ENCODE peak calls at places on chromosomes 1 and 21, in four cellular contexts. O is suprapubic skin, W is colonic mucosa, I is fibroblast of lung. A is an unnamed sample. For H3K4me1, the result is how much of the 10 kb centered on the place peaks cover.

GRCh38 chr1:36355811-36356210 is 29.9 kb downstream of the STK40 start:
- DNase-seq in O (no peak), W (no peak), I (no peak), A (no peak)

GRCh38 chr1:94245747-94246438 is 8.5 kb upstream of the ARHGAP29 start:
- DNase-seq in O (no peak), W (no peak), I (no peak), A (no peak)

GRCh38 chr21:10272216-10272615 is 249.2 kb upstream of the TPTE start:
- DNase-seq in O (peak), W (no peak), I (peak), A (peak)

GRCh38 chr1:10575616-10576015 is 100.9 kb downstream of the PEX14 start:
- DNase-seq in O (no peak), W (no peak), I (peak), A (no peak)

GRCh38 chr1:206513312-206514111 is 6.2 kb downstream of the RASSF5 start:
- DNase-seq in O (no peak), W (peak), I (peak), A (peak)

GRCh38 chr1:219184337-219184736 is 10.7 kb downstream of the LYPLAL1 start:
- DNase-seq in O (no peak), W (no peak), I (no peak), A (no peak)

GRCh38 chr1:226643167-226643566 is 94.6 kb downstream of the STUM start:
- DNase-seq in O (no peak), W (no peak), I (peak), A (peak)

GRCh38 chr1:37423810-37424209 is 50.6 kb upstream of the ZC3H12A start:
- DNase-seq in O (no peak), W (no peak), I (no peak), A (no peak)

GRCh38 chr1:29317916-29318530 is 81.7 kb downstream of the PTPRU start:
- DNase-seq in O (no peak), W (no peak), I (no peak), A (no peak)

GRCh38 chr1:2104621-2105427 is 54.6 kb downstream of the PRKCZ start:
- DNase-seq in O (no peak), W (no peak), I (peak), A (peak)

GRCh38 chr1:117178756-117179155 is 32.0 kb downstream of the VTCN1 start:
- DNase-seq in O (no peak), W (no peak), I (no peak), A (no peak)

GRCh38 chr1:85612704-85613361 is 32.3 kb downstream of the CCN1 start:
- DNase-seq in O (no peak), W (no peak), I (peak), A (no peak)

GRCh38 chr1:93638307-93638847 is 43.3 kb downstream of the BCAR3 start:
- DNase-seq in O (no peak), W (no peak), I (no peak), A (no peak)

GRCh38 chr1:9900142-9901043 is 9.7 kb downstream of the CTNNBIP1 start:
- DNase-seq in O (no peak), W (peak), I (no peak), A (peak)

GRCh38 chr1:42436794-42437458 is 18.9 kb downstream of the ZMYND12 start:
- DNase-seq in O (no peak), W (no peak), I (no peak), A (no peak)

GRCh38 chr1:80036690-80037432 is 1030.3 kb upstream of the ADGRL4 start:
- DNase-seq in O (no peak), W (no peak), I (peak), A (no peak)

GRCh38 chr1:9653195-9653782 is 1.8 kb downstream of the PIK3CD start:
- DNase-seq in O (no peak), W (no peak), I (no peak), A (no peak)

GRCh38 chr21:42744520-42745445 is 91.4 kb downstream of the PDE9A start:
- DNase-seq in O (no peak), W (no peak), I (no peak), A (peak)

GRCh38 chr21:35259452-35259851 is 210.3 kb upstream of the RUNX1 start:
- DNase-seq in O (no peak), W (no peak), I (no peak), A (no peak)

GRCh38 chr1:115748396-115749130 is 20.0 kb downstream of the CASQ2 start:
- DNase-seq in O (no peak), W (no peak), I (peak), A (no peak)

GRCh38 chr1:117359560-117360289 is 7.5 kb upstream of the MAN1A2 start:
- DNase-seq in O (no peak), W (no peak), I (no peak), A (no peak)

GRCh38 chr1:17405898-17406759 is 33.3 kb downstream of the RCC2 start:
- DNase-seq in O (no peak), W (peak), I (peak), A (no peak)

GRCh38 chr1:214427871-214428277 is 123.5 kb downstream of the PTPN14 start:
- DNase-seq in O (no peak), W (peak), I (peak), A (no peak)

GRCh38 chr1:89557954-89558353 is 33.3 kb downstream of the LRRC8B start:
- DNase-seq in O (no peak), W (no peak), I (no peak), A (no peak)

GRCh38 chr1:223326776-223327175 is 37.2 kb downstream of the SUSD4 start:
- DNase-seq in O (no peak), W (no peak), I (peak), A (no peak)

GRCh38 chr1:159197767-159198557 is 6.7 kb upstream of the ACKR1 start:
- DNase-seq in O (no peak), W (peak), I (peak), A (no peak)

GRCh38 chr1:36083635-36084501 is at the start of gene TEKT2:
- DNase-seq in O (peak), W (no peak), I (peak), A (peak)

GRCh38 chr21:42111470-42111743 is 40.3 kb downstream of the UMODL1 start:
- DNase-seq in O (no peak), W (no peak), I (no peak), A (peak)

GRCh38 chr1:229454056-229454455 is 20.2 kb upstream of the ACTA1 start:
- DNase-seq in O (no peak), W (no peak), I (no peak), A (no peak)

GRCh38 chr1:37032660-37033354 is 1.5 kb downstream of the GRIK3 start:
- DNase-seq in O (no peak), W (no peak), I (no peak), A (no peak)

GRCh38 chr21:39037807-39038405 is 145.3 kb downstream of the PSMG1 start:
- DNase-seq in O (no peak), W (no peak), I (no peak), A (no peak)

GRCh38 chr21:35711661-35712060 is 348.7 kb downstream of the SETD4 start:
- DNase-seq in O (no peak), W (no peak), I (no peak), A (no peak)

DNA sequence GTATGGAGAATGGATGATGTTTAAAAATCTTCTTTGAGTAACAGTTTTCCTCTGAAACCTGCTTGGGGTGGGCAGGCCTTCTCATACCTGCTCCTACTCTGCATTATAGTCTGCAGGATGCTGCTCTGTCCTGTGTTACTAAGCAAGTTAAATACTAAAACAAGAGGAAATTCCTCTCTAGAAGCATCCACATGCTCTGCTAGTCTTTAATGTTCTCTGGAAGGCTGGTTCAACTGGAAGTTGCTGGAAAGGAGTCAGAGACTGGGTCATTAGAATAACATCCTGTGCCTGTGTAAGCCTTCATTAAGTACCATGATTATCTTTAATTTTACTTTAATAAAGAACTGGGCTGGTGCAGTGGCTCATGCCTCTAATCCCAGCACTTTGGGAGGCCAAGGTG is 5.8 kb downstream of the SELP start:
- DNase-seq in O (no peak), W (no peak), I (no peak), A (no peak)
- H3K4me1 ChIP-seq in O (under half), W (under half), I (under half), A (under half)

GRCh38 chr1:167629681-167630567 is at the start of gene RCSD1:
- DNase-seq in O (no peak), W (no peak), I (peak), A (peak)
- H3K4me1 ChIP-seq in O (under half), W (under half), I (under half), A (under half)

DNA sequence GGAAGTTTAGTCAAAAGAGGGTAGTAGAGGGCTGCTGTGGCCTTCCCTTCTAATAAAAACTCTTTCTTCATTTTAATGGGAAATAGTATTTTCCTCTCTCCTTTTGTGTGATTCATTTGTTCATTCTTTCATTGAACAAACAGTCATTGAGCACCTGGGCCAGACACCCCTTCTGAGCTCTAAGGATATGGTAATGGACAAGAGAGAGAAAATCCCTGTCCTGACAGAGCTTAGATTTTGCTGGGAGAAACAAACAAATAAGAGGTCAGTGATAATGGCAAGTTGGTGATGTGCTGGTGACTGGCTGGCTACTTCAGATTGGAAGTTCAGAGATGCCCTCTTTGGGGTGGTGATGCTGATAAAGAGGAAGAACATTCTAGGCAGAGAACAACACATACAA is 59.3 kb downstream of the CDC14A start:
- DNase-seq in O (no peak), W (no peak), I (no peak), A (no peak)
- H3K4me1 ChIP-seq in O (under half), W (under half), I (under half), A (under half)

GRCh38 chr1:46517010-46517600 is 27.5 kb downstream of the DMBX1 start:
- DNase-seq in O (no peak), W (peak), I (no peak), A (peak)
- H3K4me1 ChIP-seq in O (under half), W (under half), I (under half), A (under half)

GRCh38 chr1:149933208-149933607 is 3.5 kb downstream of the MTMR11 start:
- DNase-seq in O (no peak), W (no peak), I (no peak), A (no peak)

GRCh38 chr1:149932474-149932873 is 4.2 kb downstream of the MTMR11 start:
- DNase-seq in O (no peak), W (peak), I (no peak), A (no peak)

GRCh38 chr1:149936076-149936991 is at the start of gene MTMR11:
- DNase-seq in O (no peak), W (peak), I (peak), A (no peak)

GRCh38 chr1:149936992-149937705 is 470 bp upstream of the MTMR11 start:
- DNase-seq in O (no peak), W (peak), I (peak), A (no peak)

DNA sequence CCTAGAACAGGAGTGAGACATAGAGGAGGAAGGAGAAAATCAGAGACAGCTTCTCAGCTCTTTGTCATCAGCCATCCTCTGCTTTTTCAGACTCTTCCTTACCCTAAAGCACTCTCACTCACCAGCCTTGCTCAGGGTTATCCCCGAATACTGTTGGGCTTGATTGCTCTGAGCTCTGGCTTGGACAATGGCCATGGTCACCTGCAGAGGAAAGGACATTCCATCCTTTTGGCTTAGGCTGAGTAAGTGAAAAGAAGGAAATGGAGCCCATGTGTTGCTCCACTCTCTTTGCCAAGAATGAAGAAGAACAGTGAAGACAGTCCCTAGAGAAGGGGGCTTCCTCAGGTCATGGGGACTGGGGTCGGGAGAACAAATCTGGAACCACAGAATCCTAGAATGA is 2.4 kb downstream of the MTMR11 start:
- DNase-seq in O (no peak), W (no peak), I (no peak), A (no peak)
- H3K4me1 ChIP-seq in O (under half), W (under half), I (under half), A (under half)

GRCh38 chr1:25566186-25566729 is 22.9 kb downstream of the LDLRAP1 start:
- DNase-seq in O (no peak), W (no peak), I (no peak), A (no peak)
- H3K4me1 ChIP-seq in O (half or more), W (under half), I (under half), A (under half)